ENCODE peak calls at places on chromosome 17, in ten cellular contexts. One of them, this sample, is unnamed.

GRCh38 chr17:71063559-71063958 is 894.2 kb downstream of the KCNJ2 start:
- DNase-seq in GM13977: no peak
- DNase-seq in astrocyte of the cerebellum: no peak
- DNase-seq in SK-N-SH: no peak
- DNase-seq in foreskin fibroblast: no peak
- DNase-seq in CD4-positive, alpha-beta T cell: no peak
- DNase-seq in neural crest cell: no peak
- DNase-seq in IMR-90: no peak
- DNase-seq in tibial artery: no peak
- DNase-seq in BJ: no peak
- DNase-seq in this sample: no peak

GRCh38 chr17:60971515-60972369 is 294.1 kb downstream of the BCAS3 start:
- DNase-seq in CD4-positive, alpha-beta T cell: no peak
- DNase-seq in tibial artery: no peak
- DNase-seq in astrocyte of the cerebellum: peak
- DNase-seq in IMR-90: peak
- DNase-seq in SK-N-SH: peak
- DNase-seq in BJ: no peak
- DNase-seq in foreskin fibroblast: peak
- DNase-seq in neural crest cell: peak
- DNase-seq in GM13977: peak
- DNase-seq in this sample: peak

GRCh38 chr17:36755586-36755985 is 154.2 kb downstream of the MRM1 start:
- DNase-seq in astrocyte of the cerebellum: no peak
- DNase-seq in GM13977: peak
- DNase-seq in SK-N-SH: peak
- DNase-seq in IMR-90: no peak
- DNase-seq in CD4-positive, alpha-beta T cell: peak
- DNase-seq in BJ: no peak
- DNase-seq in foreskin fibroblast: no peak
- DNase-seq in tibial artery: no peak
- DNase-seq in neural crest cell: peak
- DNase-seq in this sample: no peak

GRCh38 chr17:2146132-2146871 is 91.4 kb downstream of the HIC1 start:
- DNase-seq in SK-N-SH: no peak
- DNase-seq in foreskin fibroblast: no peak
- DNase-seq in astrocyte of the cerebellum: no peak
- DNase-seq in neural crest cell: no peak
- DNase-seq in BJ: no peak
- DNase-seq in tibial artery: no peak
- DNase-seq in IMR-90: no peak
- DNase-seq in CD4-positive, alpha-beta T cell: no peak
- DNase-seq in GM13977: no peak
- DNase-seq in this sample: no peak

GRCh38 chr17:31390748-31391495 is 553 bp upstream of the RAB11FIP4 start:
- DNase-seq in GM13977: peak
- DNase-seq in astrocyte of the cerebellum: no peak
- DNase-seq in BJ: no peak
- DNase-seq in CD4-positive, alpha-beta T cell: no peak
- DNase-seq in foreskin fibroblast: no peak
- DNase-seq in tibial artery: no peak
- DNase-seq in IMR-90: no peak
- DNase-seq in SK-N-SH: no peak
- DNase-seq in neural crest cell: no peak
- DNase-seq in this sample: no peak

GRCh38 chr17:79595956-79596355 is 14.9 kb downstream of the RBFOX3 start:
- DNase-seq in tibial artery: no peak
- DNase-seq in CD4-positive, alpha-beta T cell: no peak
- DNase-seq in BJ: no peak
- DNase-seq in GM13977: no peak
- DNase-seq in neural crest cell: no peak
- DNase-seq in IMR-90: no peak
- DNase-seq in astrocyte of the cerebellum: no peak
- DNase-seq in foreskin fibroblast: no peak
- DNase-seq in SK-N-SH: no peak
- DNase-seq in this sample: no peak

GRCh38 chr17:333626-334396 is 18.8 kb downstream of the RPH3AL start:
- DNase-seq in CD4-positive, alpha-beta T cell: no peak
- DNase-seq in neural crest cell: peak
- DNase-seq in GM13977: no peak
- DNase-seq in foreskin fibroblast: no peak
- DNase-seq in astrocyte of the cerebellum: no peak
- DNase-seq in tibial artery: peak
- DNase-seq in SK-N-SH: peak
- DNase-seq in BJ: no peak
- DNase-seq in IMR-90: peak
- DNase-seq in this sample: peak

GRCh38 chr17:74598346-74599022 is 6.4 kb upstream of the CD300LD start:
- DNase-seq in neural crest cell: no peak
- DNase-seq in SK-N-SH: no peak
- DNase-seq in astrocyte of the cerebellum: no peak
- DNase-seq in BJ: no peak
- DNase-seq in tibial artery: no peak
- DNase-seq in foreskin fibroblast: no peak
- DNase-seq in GM13977: no peak
- DNase-seq in IMR-90: no peak
- DNase-seq in CD4-positive, alpha-beta T cell: no peak
- DNase-seq in this sample: no peak

GRCh38 chr17:31387438-31387837 is 4.0 kb upstream of the RAB11FIP4 start:
- DNase-seq in neural crest cell: no peak
- DNase-seq in BJ: no peak
- DNase-seq in tibial artery: no peak
- DNase-seq in SK-N-SH: no peak
- DNase-seq in astrocyte of the cerebellum: no peak
- DNase-seq in foreskin fibroblast: no peak
- DNase-seq in IMR-90: no peak
- DNase-seq in GM13977: no peak
- DNase-seq in CD4-positive, alpha-beta T cell: no peak
- DNase-seq in this sample: no peak

GRCh38 chr17:78458739-78459335 is 80.4 kb downstream of the PGS1 start:
- DNase-seq in tibial artery: no peak
- DNase-seq in foreskin fibroblast: no peak
- DNase-seq in astrocyte of the cerebellum: no peak
- DNase-seq in SK-N-SH: no peak
- DNase-seq in CD4-positive, alpha-beta T cell: no peak
- DNase-seq in BJ: no peak
- DNase-seq in IMR-90: no peak
- DNase-seq in GM13977: no peak
- DNase-seq in neural crest cell: no peak
- DNase-seq in this sample: no peak

DNA sequence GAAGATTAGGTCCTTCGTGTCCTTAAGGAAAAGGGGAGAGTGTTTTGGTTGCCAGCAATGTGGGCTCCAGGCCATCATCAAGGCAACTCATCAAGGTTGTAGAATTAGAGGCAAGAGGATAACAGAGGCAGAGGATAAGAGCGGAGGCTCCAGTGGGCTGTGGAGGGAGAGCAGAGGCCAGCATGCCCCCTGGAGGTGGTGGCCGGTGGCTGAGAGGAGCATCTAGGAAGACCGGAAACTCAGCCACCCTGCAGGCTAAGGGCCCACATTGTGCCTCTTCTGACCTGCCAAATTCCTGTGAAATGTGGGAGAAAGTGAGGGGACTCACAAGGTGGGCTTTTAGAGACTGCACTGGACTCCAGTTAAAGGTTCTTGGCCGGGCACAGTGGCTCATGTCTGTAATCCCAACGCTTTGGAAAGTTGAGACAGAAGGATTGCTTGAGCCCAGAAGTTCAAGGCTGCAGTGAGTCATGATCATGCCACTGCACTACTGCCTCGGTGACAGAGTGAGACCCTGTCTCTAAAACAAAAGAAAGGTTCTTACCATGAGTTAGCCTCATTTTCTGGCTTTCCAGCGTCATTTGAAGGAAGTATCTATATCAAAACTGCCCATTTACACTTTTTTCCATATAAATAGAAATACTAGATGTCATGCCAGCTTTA is 62.7 kb upstream of the ADORA2B start:
- DNase-seq in foreskin fibroblast: no peak
- DNase-seq in SK-N-SH: no peak
- DNase-seq in neural crest cell: no peak
- DNase-seq in IMR-90: no peak
- DNase-seq in GM13977: no peak
- DNase-seq in astrocyte of the cerebellum: no peak
- DNase-seq in tibial artery: no peak
- DNase-seq in BJ: no peak
- DNase-seq in CD4-positive, alpha-beta T cell: no peak
- DNase-seq in this sample: no peak
- TF ChIP-seq CTCF in foreskin fibroblast: no peak
- TF ChIP-seq CTCF in SK-N-SH: no peak
- TF ChIP-seq CTCF in neural crest cell: no peak
- TF ChIP-seq CTCF in IMR-90: no peak
- TF ChIP-seq CTCF in GM13977: no peak
- TF ChIP-seq CTCF in astrocyte of the cerebellum: no peak
- TF ChIP-seq CTCF in tibial artery: no peak
- TF ChIP-seq CTCF in BJ: peak
- TF ChIP-seq CTCF in CD4-positive, alpha-beta T cell: no peak
- TF ChIP-seq CTCF in this sample: peak

GRCh38 chr17:81322271-81323082 is 27.4 kb upstream of the SLC38A10 start:
- DNase-seq in foreskin fibroblast: no peak
- DNase-seq in IMR-90: no peak
- DNase-seq in CD4-positive, alpha-beta T cell: peak
- DNase-seq in SK-N-SH: peak
- DNase-seq in neural crest cell: no peak
- DNase-seq in GM13977: peak
- DNase-seq in tibial artery: no peak
- DNase-seq in astrocyte of the cerebellum: no peak
- DNase-seq in BJ: no peak
- DNase-seq in this sample: no peak
- TF ChIP-seq CTCF in foreskin fibroblast: peak
- TF ChIP-seq CTCF in IMR-90: peak
- TF ChIP-seq CTCF in CD4-positive, alpha-beta T cell: no peak
- TF ChIP-seq CTCF in SK-N-SH: peak
- TF ChIP-seq CTCF in neural crest cell: no peak
- TF ChIP-seq CTCF in GM13977: peak
- TF ChIP-seq CTCF in tibial artery: no peak
- TF ChIP-seq CTCF in astrocyte of the cerebellum: peak
- TF ChIP-seq CTCF in BJ: peak
- TF ChIP-seq CTCF in this sample: no peak

DNA sequence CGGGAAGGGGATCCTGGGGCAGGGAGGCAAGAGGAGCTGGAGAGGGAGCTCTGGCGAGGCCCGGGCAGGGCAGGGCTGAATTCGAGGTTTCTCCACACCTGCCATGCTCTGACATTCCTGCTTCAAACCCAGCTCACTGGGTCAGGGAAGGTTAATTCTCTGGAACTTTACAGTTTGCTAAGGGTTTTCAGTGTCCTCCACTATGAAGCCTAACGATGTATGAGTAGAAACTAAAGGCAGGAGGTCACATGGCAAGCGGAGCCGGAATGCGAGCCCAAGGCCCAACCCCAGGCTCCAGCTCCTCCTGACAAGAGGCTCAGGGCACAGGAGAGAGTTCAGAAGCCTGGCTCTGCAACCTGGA is 29.2 kb downstream of the DCAKD start:
- DNase-seq in tibial artery: no peak
- DNase-seq in neural crest cell: no peak
- DNase-seq in SK-N-SH: no peak
- DNase-seq in IMR-90: no peak
- DNase-seq in BJ: no peak
- DNase-seq in GM13977: no peak
- DNase-seq in astrocyte of the cerebellum: no peak
- DNase-seq in CD4-positive, alpha-beta T cell: no peak
- DNase-seq in foreskin fibroblast: no peak
- DNase-seq in this sample: no peak
- TF ChIP-seq CTCF in tibial artery: no peak
- TF ChIP-seq CTCF in neural crest cell: peak
- TF ChIP-seq CTCF in SK-N-SH: no peak
- TF ChIP-seq CTCF in IMR-90: no peak
- TF ChIP-seq CTCF in BJ: no peak
- TF ChIP-seq CTCF in GM13977: no peak
- TF ChIP-seq CTCF in astrocyte of the cerebellum: no peak
- TF ChIP-seq CTCF in CD4-positive, alpha-beta T cell: peak
- TF ChIP-seq CTCF in foreskin fibroblast: no peak
- TF ChIP-seq CTCF in this sample: peak

GRCh38 chr17:43840814-43841213 is 6.2 kb upstream of the CD300LG start:
- DNase-seq in tibial artery: no peak
- DNase-seq in BJ: no peak
- DNase-seq in astrocyte of the cerebellum: no peak
- DNase-seq in SK-N-SH: peak
- DNase-seq in GM13977: no peak
- DNase-seq in neural crest cell: no peak
- DNase-seq in foreskin fibroblast: no peak
- DNase-seq in CD4-positive, alpha-beta T cell: no peak
- DNase-seq in IMR-90: peak
- DNase-seq in this sample: no peak
- TF ChIP-seq CTCF in tibial artery: no peak
- TF ChIP-seq CTCF in BJ: no peak
- TF ChIP-seq CTCF in astrocyte of the cerebellum: peak
- TF ChIP-seq CTCF in SK-N-SH: peak
- TF ChIP-seq CTCF in GM13977: peak
- TF ChIP-seq CTCF in neural crest cell: peak
- TF ChIP-seq CTCF in foreskin fibroblast: no peak
- TF ChIP-seq CTCF in CD4-positive, alpha-beta T cell: no peak
- TF ChIP-seq CTCF in IMR-90: peak
- TF ChIP-seq CTCF in this sample: peak

GRCh38 chr17:81300586-81301155 is 5.6 kb upstream of the SLC38A10 start:
- DNase-seq in astrocyte of the cerebellum: no peak
- DNase-seq in CD4-positive, alpha-beta T cell: no peak
- DNase-seq in IMR-90: no peak
- DNase-seq in tibial artery: no peak
- DNase-seq in foreskin fibroblast: no peak
- DNase-seq in neural crest cell: no peak
- DNase-seq in GM13977: no peak
- DNase-seq in BJ: no peak
- DNase-seq in SK-N-SH: no peak
- DNase-seq in this sample: no peak

GRCh38 chr17:81298991-81299733 is 4.1 kb upstream of the SLC38A10 start:
- DNase-seq in BJ: no peak
- DNase-seq in CD4-positive, alpha-beta T cell: no peak
- DNase-seq in tibial artery: no peak
- DNase-seq in neural crest cell: no peak
- DNase-seq in astrocyte of the cerebellum: no peak
- DNase-seq in IMR-90: no peak
- DNase-seq in SK-N-SH: no peak
- DNase-seq in GM13977: no peak
- DNase-seq in foreskin fibroblast: no peak
- DNase-seq in this sample: no peak

GRCh38 chr17:81295678-81296381 is 723 bp upstream of the SLC38A10 start:
- DNase-seq in astrocyte of the cerebellum: no peak
- DNase-seq in BJ: no peak
- DNase-seq in tibial artery: no peak
- DNase-seq in CD4-positive, alpha-beta T cell: peak
- DNase-seq in GM13977: peak
- DNase-seq in SK-N-SH: peak
- DNase-seq in neural crest cell: no peak
- DNase-seq in IMR-90: peak
- DNase-seq in foreskin fibroblast: no peak
- DNase-seq in this sample: peak

GRCh38 chr17:81299846-81300585 is 4.9 kb upstream of the SLC38A10 start:
- DNase-seq in BJ: no peak
- DNase-seq in astrocyte of the cerebellum: no peak
- DNase-seq in tibial artery: no peak
- DNase-seq in IMR-90: no peak
- DNase-seq in GM13977: no peak
- DNase-seq in foreskin fibroblast: no peak
- DNase-seq in CD4-positive, alpha-beta T cell: no peak
- DNase-seq in neural crest cell: no peak
- DNase-seq in SK-N-SH: no peak
- DNase-seq in this sample: no peak

GRCh38 chr17:81298325-81298990 is 3.4 kb upstream of the SLC38A10 start:
- DNase-seq in IMR-90: no peak
- DNase-seq in astrocyte of the cerebellum: no peak
- DNase-seq in neural crest cell: no peak
- DNase-seq in BJ: no peak
- DNase-seq in GM13977: no peak
- DNase-seq in CD4-positive, alpha-beta T cell: no peak
- DNase-seq in tibial artery: no peak
- DNase-seq in SK-N-SH: no peak
- DNase-seq in foreskin fibroblast: no peak
- DNase-seq in this sample: no peak
- TF ChIP-seq CTCF in IMR-90: no peak
- TF ChIP-seq CTCF in astrocyte of the cerebellum: no peak
- TF ChIP-seq CTCF in neural crest cell: no peak
- TF ChIP-seq CTCF in BJ: no peak
- TF ChIP-seq CTCF in GM13977: no peak
- TF ChIP-seq CTCF in CD4-positive, alpha-beta T cell: no peak
- TF ChIP-seq CTCF in tibial artery: no peak
- TF ChIP-seq CTCF in SK-N-SH: no peak
- TF ChIP-seq CTCF in foreskin fibroblast: no peak
- TF ChIP-seq CTCF in this sample: no peak